ENCODE peak calls at places on chromosomes 1 and 21, in eight cellular contexts. M, Q, K, T, Z, J, H and E are unnamed samples.

GRCh38 chr1:192159769-192160168 is 1.5 kb downstream of the RGS18 start:
- DNase-seq in M (no peak), T (no peak), Z (no peak), Q (no peak), J (no peak), H (peak), K (no peak), E (no peak)

GRCh38 chr21:42433946-42434551 is 30.3 kb downstream of the UBASH3A start:
- DNase-seq in Z (peak), H (no peak), M (no peak), K (no peak), J (no peak), T (no peak), Q (no peak), E (no peak)

GRCh38 chr1:209900734-209901133 is 37.3 kb upstream of the SYT14 start:
- DNase-seq in T (no peak), M (peak), J (no peak), H (peak), Q (no peak), Z (peak), K (no peak), E (no peak)

GRCh38 chr1:180358649-180359048 is 128.6 kb downstream of the LHX4 start:
- DNase-seq in H (peak), J (no peak), Q (peak), Z (no peak), K (no peak), M (peak), T (no peak), E (no peak)

GRCh38 chr1:15820478-15820877 is 13.0 kb upstream of the UQCRHL start:
- DNase-seq in Q (no peak), M (no peak), K (no peak), Z (no peak), H (no peak), J (no peak), T (no peak), E (no peak)

GRCh38 chr1:14110040-14110439 is 410.1 kb downstream of the PRDM2 start:
- DNase-seq in J (no peak), H (no peak), T (no peak), Z (no peak), Q (no peak), K (no peak), M (no peak), E (no peak)

GRCh38 chr1:2501041-2501819 is 25.1 kb downstream of the PLCH2 start:
- DNase-seq in H (no peak), Q (no peak), J (no peak), Z (no peak), T (no peak), K (no peak), M (no peak), E (no peak)

GRCh38 chr1:64497484-64497883 is 27.6 kb downstream of the CACHD1 start:
- DNase-seq in T (no peak), M (no peak), H (no peak), Q (no peak), K (no peak), J (no peak), Z (no peak), E (no peak)

GRCh38 chr1:234970371-234970730 is 158.3 kb downstream of the TOMM20 start:
- DNase-seq in Q (peak), M (peak), J (no peak), Z (peak), K (no peak), T (no peak), H (peak), E (no peak)

GRCh38 chr1:22412932-22413727 is 38.5 kb upstream of the ZBTB40 start:
- DNase-seq in Z (no peak), H (peak), T (no peak), M (peak), Q (peak), K (no peak), J (no peak), E (no peak)

GRCh38 chr1:60875139-60875538 is 207.2 kb upstream of the NFIA start:
- DNase-seq in Z (no peak), K (no peak), J (no peak), Q (no peak), M (no peak), H (peak), T (no peak), E (no peak)

GRCh38 chr1:115052454-115053083 is 22.9 kb downstream of the TSHB start:
- DNase-seq in Q (peak), Z (peak), H (peak), K (no peak), T (peak), J (no peak), M (peak), E (peak)

GRCh38 chr21:44059710-44060109 is 47.5 kb upstream of the PWP2 start:
- DNase-seq in M (no peak), Q (no peak), J (no peak), T (no peak), K (no peak), H (no peak), Z (no peak), E (no peak)

GRCh38 chr1:147720557-147720956 is 39.8 kb downstream of the GJA5 start:
- DNase-seq in M (no peak), Q (no peak), J (no peak), T (no peak), H (no peak), K (no peak), Z (no peak), E (no peak)

GRCh38 chr1:10664251-10664650 is 132.2 kb downstream of the CASZ1 start:
- DNase-seq in H (no peak), T (no peak), K (no peak), M (no peak), Q (no peak), Z (no peak), J (peak), E (no peak)

GRCh38 chr1:219088778-219089557 is 84.7 kb upstream of the LYPLAL1 start:
- DNase-seq in Q (no peak), Z (peak), H (peak), T (no peak), M (peak), J (no peak), K (no peak), E (no peak)

GRCh38 chr1:207259391-207259790 is 62.1 kb upstream of the CD55 start:
- DNase-seq in H (peak), T (no peak), M (peak), J (no peak), Z (no peak), Q (no peak), K (no peak), E (no peak)

GRCh38 chr1:89763649-89763986 is 57.2 kb upstream of the LRRC8D start:
- DNase-seq in H (no peak), Q (no peak), M (no peak), K (no peak), Z (no peak), J (no peak), T (no peak), E (no peak)

GRCh38 chr1:172287207-172287606 is 133.3 kb upstream of the C1orf105 start:
- DNase-seq in J (no peak), K (no peak), T (no peak), Q (no peak), M (peak), H (peak), Z (peak), E (no peak)

GRCh38 chr1:23620605-23621004 is 61.3 kb upstream of the ID3 start:
- DNase-seq in H (no peak), M (no peak), J (no peak), Q (no peak), Z (no peak), T (no peak), K (no peak), E (no peak)

GRCh38 chr21:43774163-43774562 is 1.9 kb downstream of the CSTB start:
- DNase-seq in H (no peak), K (no peak), Q (no peak), M (no peak), J (no peak), T (no peak), Z (no peak), E (no peak)

GRCh38 chr1:154622503-154623039 is 14.6 kb upstream of the ADAR start:
- DNase-seq in K (no peak), Q (no peak), H (no peak), T (no peak), M (no peak), J (no peak), Z (no peak), E (no peak)

GRCh38 chr1:30872948-30873263 is 35.7 kb downstream of the SDC3 start:
- DNase-seq in Q (no peak), H (peak), K (no peak), T (no peak), Z (no peak), J (no peak), M (no peak), E (no peak)